ENCODE peak calls at places on chromosome 18, in five cellular contexts. G, K, U, R and P are unnamed samples.

GRCh38 chr18:32337821-32338220 is 132.9 kb downstream of the GAREM1 start:
- DNase-seq in G (no peak), K (no peak), U (no peak), R (no peak), P (no peak)

GRCh38 chr18:6219116-6219717 is 195.5 kb downstream of the L3MBTL4 start:
- DNase-seq in G (peak; percentile 26), K (no peak), U (no peak), R (no peak), P (no peak)

GRCh38 chr18:21701621-21702020 is 3.0 kb downstream of the ABHD3 start:
- DNase-seq in G (no peak), K (no peak), U (no peak), R (no peak), P (no peak)

GRCh38 chr18:55137602-55138001 is 178.3 kb upstream of the CCDC68 start:
- DNase-seq in G (no peak), K (no peak), U (no peak), R (no peak), P (no peak)

GRCh38 chr18:63575680-63576079 is 11.5 kb upstream of the SERPINB13 start:
- DNase-seq in G (peak; percentile 53), K (no peak), U (no peak), R (no peak), P (no peak)

GRCh38 chr18:75297731-75298130 is 87.1 kb downstream of the TSHZ1 start:
- DNase-seq in G (no peak), K (no peak), U (no peak), R (no peak), P (no peak)

GRCh38 chr18:59783138-59783537 is 85.9 kb upstream of the CCBE1 start:
- DNase-seq in G (peak; percentile 55), K (no peak), U (no peak), R (no peak), P (no peak)

GRCh38 chr18:3689986-3690681 is 240.2 kb downstream of the TGIF1 start:
- DNase-seq in G (no peak), K (no peak), U (no peak), R (no peak), P (no peak)

GRCh38 chr18:4455113-4455811 is at the start of gene DLGAP1:
- DNase-seq in G (peak; percentile 80), K (peak; percentile 73), U (peak; percentile 56), R (no peak), P (no peak)

GRCh38 chr18:71047882-71048281 is 759.0 kb downstream of the SOCS6 start:
- DNase-seq in G (no peak), K (no peak), U (no peak), R (no peak), P (no peak)

GRCh38 chr18:48521723-48522122 is 17.1 kb upstream of the CTIF start:
- DNase-seq in G (no peak), K (no peak), U (no peak), R (no peak), P (no peak)

GRCh38 chr18:3709166-3709565 is 259.2 kb downstream of the TGIF1 start:
- DNase-seq in G (no peak), K (no peak), U (no peak), R (no peak), P (no peak)

GRCh38 chr18:9174302-9174701 is 37.7 kb downstream of the ANKRD12 start:
- DNase-seq in G (no peak), K (no peak), U (no peak), R (no peak), P (no peak)

GRCh38 chr18:50678651-50679415 is 118.9 kb downstream of the MAPK4 start:
- DNase-seq in G (no peak), K (no peak), U (no peak), R (no peak), P (no peak)

GRCh38 chr18:11052800-11053199 is 96.6 kb downstream of the PIEZO2 start:
- DNase-seq in G (no peak), K (no peak), U (no peak), R (no peak), P (no peak)

GRCh38 chr18:9825571-9826073 is 60.2 kb upstream of the TXNDC2 start:
- DNase-seq in G (peak; percentile 60), K (no peak), U (peak; percentile 68), R (no peak), P (no peak)

GRCh38 chr18:63775166-63775730 is at the start of gene SERPINB7:
- DNase-seq in G (no peak), K (no peak), U (no peak), R (no peak), P (no peak)

GRCh38 chr18:7926526-7926925 is 359.4 kb downstream of the PTPRM start:
- DNase-seq in G (no peak), K (no peak), U (no peak), R (no peak), P (no peak)

GRCh38 chr18:2978626-2979025 is 34.3 kb downstream of the LPIN2 start:
- DNase-seq in G (no peak), K (no peak), U (no peak), R (no peak), P (no peak)

GRCh38 chr18:8882632-8883408 is 177.5 kb downstream of the MTCL1 start:
- DNase-seq in G (peak; percentile 37), K (no peak), U (no peak), R (no peak), P (no peak)

GRCh38 chr18:60935046-60935445 is 398.2 kb upstream of the CDH20 start:
- DNase-seq in G (no peak), K (no peak), U (no peak), R (no peak), P (no peak)

GRCh38 chr18:26482567-26482966 is 65.8 kb downstream of the KCTD1 start:
- DNase-seq in G (no peak), K (no peak), U (no peak), R (no peak), P (no peak)

GRCh38 chr18:10851824-10852225 is 297.5 kb downstream of the PIEZO2 start:
- DNase-seq in G (peak; percentile 77), K (no peak), U (no peak), R (no peak), P (no peak)

DNA sequence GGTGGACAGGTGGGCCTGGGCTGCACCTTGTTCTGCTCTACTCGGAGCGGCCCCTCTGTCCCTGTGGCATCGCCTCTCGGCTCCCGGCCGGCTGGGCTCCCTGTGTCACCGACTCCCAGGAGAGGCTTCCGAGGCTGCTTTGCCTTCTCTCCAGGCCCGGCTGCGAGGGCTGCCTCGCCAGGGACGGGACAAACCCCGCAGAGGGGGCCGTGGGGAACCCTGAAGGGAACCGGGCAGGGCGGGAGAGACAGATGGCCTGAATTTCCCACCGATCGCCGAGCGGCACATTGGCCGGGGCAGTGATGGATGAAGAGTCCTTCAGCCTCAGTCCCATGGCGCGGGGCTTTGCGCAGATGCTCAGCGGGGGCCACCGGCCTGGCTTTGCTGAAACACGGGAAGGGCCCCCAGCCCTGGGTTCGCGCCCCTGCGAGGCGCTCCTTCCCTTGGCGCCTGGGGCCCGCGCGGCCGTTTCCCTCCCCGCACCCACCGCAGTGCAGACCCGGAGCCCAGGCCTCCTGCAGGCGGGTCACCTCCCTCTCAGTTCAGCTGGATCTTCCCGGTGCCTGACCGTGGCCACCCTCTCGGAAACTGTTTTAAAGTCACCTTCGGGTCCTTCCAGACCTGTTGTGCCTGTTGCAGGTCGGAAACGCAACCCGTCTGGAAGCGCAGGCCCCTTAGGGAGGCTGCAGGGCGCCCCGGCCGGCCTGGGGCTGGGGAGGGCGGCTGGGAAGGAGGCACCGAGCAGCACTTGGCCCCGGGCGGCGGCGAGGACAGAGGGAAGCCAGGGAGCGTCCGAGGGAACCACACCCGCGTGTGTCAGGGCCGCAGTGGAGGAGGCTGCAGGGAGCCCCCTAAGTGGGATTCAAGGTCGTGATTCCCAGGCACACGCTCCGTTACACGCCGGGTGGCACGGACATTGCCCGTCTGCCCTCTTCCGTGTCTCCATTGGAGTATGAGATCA is 341.9 kb upstream of the SALL3 start:
- DNase-seq in G (no peak), K (no peak), U (no peak), R (no peak), P (no peak)
- H3K9me3 ChIP-seq in G (peaks cover 7% of the 10 kb centered on the region), K (no peaks in the 10 kb centered on the region), U (no peaks in the 10 kb centered on the region), R (no peaks in the 10 kb centered on the region), P (no peaks in the 10 kb centered on the region)

DNA sequence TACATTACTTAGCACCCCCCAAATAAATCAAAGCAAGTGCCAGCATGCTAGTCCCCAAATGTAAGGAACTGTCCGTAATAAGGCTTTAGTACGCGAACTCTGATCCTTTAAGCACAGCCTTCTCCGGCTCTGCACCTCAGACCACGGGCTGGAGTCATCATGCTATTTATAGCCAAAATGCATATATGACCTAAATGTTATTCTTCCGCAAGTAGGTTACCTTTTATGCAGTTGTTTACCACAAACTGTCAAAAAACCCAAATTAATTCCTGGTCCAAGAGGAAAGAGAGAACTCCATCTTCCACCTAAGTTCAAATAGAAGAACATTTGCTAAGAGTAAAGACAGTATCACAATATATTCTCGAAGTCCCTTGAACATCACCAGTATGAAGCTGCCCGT is 42.7 kb downstream of the ZNF516 start:
- DNase-seq in G (no peak), K (no peak), U (no peak), R (no peak), P (no peak)
- H3K4me3 ChIP-seq in G (no peak overlapping the region), K (peak overlapping the region; percentile 73), U (peak overlapping the region; percentile 48), R (no peak overlapping the region), P (no peak overlapping the region)

DNA sequence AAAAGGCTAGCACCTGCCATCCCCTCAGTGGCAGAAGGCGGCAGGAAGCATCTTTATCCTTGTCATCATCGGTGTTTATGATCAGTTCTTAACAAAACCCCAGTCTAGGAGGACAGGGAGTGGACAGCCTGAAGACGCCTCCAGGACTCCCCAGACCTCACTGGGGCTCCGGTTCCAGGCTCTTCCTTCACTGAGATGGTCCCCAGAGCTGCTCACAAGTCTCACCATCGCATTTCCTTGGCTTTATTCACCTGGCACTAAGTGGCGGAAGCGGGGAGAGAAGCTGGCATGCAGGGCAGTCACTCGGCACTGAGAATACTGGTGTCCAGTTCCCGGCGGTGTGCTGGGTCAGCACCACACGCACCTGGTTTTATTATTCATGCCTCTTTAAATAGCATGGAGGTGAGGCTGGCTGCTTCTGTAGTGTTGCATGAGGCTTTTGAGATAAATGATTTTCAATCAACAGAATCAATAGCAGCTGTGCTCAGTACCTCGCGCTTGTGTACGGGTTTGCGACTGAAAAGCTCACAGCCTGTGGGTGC is 68.7 kb downstream of the CABLES1 start:
- DNase-seq in G (no peak), K (no peak), U (no peak), R (no peak), P (no peak)
- H3K9me3 ChIP-seq in G (no peaks in the 10 kb centered on the region), K (no peaks in the 10 kb centered on the region), U (no peaks in the 10 kb centered on the region), R (no peaks in the 10 kb centered on the region), P (no peaks in the 10 kb centered on the region)

DNA sequence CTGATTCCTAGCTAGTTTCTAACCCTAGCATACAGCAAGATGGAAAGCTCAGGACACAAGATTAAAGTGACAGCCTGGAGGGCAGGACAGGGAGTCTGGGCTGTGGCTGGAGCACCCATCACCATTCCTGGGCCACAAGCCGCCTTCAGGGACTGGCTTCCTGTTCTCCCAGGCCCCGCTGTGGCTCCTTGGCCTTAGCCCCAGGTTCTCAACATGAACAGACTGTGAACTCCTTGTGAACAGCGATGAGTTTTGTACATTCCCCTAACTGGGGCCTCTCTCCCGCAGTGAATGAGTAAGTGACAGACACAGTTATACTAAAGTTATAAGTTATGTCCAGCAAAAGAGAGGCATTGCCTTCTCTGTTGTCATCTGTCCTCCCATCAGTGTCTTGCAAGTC is 35.9 kb upstream of the SLC14A1 start:
- DNase-seq in G (no peak), K (no peak), U (no peak), R (no peak), P (no peak)
- H3K4me3 ChIP-seq in G (no peak overlapping the region), K (no peak overlapping the region), U (no peak overlapping the region), R (no peak overlapping the region), P (no peak overlapping the region)

GRCh38 chr18:66931010-66931409 is 327.1 kb upstream of the CDH19 start:
- DNase-seq in G (no peak), K (no peak), U (no peak), R (no peak), P (no peak)
- H3K9me3 ChIP-seq in G (no peaks in the 10 kb centered on the region), K (no peaks in the 10 kb centered on the region), U (no peaks in the 10 kb centered on the region), R (no peaks in the 10 kb centered on the region), P (no peaks in the 10 kb centered on the region)